ENCODE peak calls at places on chromosome 22, in six cellular contexts. One of them, this sample, is unnamed.

GRCh38 chr22:49963647-49964026 is 3.1 kb downstream of the PIM3 start:
- DNase-seq in T follicular helper cell: no peak
- DNase-seq in non-pigmented ciliary epithelial cell: no peak
- DNase-seq in T-helper 9 cell: no peak
- DNase-seq in mesenchymal stem cell: no peak
- DNase-seq in activated CD8-positive, alpha-beta memory T cell treated with anti-CD3 and anti-CD28 coated beads, Interleukin-2, amount 50 U/mL, for 4 hours: no peak
- DNase-seq in this sample: no peak

GRCh38 chr22:41382610-41383009 is 868 bp downstream of the TEF start:
- DNase-seq in activated CD8-positive, alpha-beta memory T cell treated with anti-CD3 and anti-CD28 coated beads, Interleukin-2, amount 50 U/mL, for 4 hours: no peak
- DNase-seq in T-helper 9 cell: no peak
- DNase-seq in non-pigmented ciliary epithelial cell: no peak
- DNase-seq in T follicular helper cell: no peak
- DNase-seq in mesenchymal stem cell: no peak
- DNase-seq in this sample: no peak

GRCh38 chr22:45818130-45819085 is 146.8 kb downstream of the ATXN10 start:
- DNase-seq in mesenchymal stem cell: peak; percentile 22
- DNase-seq in non-pigmented ciliary epithelial cell: no peak
- DNase-seq in activated CD8-positive, alpha-beta memory T cell treated with anti-CD3 and anti-CD28 coated beads, Interleukin-2, amount 50 U/mL, for 4 hours: no peak
- DNase-seq in T-helper 9 cell: no peak
- DNase-seq in T follicular helper cell: no peak
- DNase-seq in this sample: no peak

GRCh38 chr22:20964090-20964798 is 2.8 kb upstream of the AIFM3 start:
- DNase-seq in non-pigmented ciliary epithelial cell: no peak
- DNase-seq in T follicular helper cell: no peak
- DNase-seq in mesenchymal stem cell: no peak
- DNase-seq in activated CD8-positive, alpha-beta memory T cell treated with anti-CD3 and anti-CD28 coated beads, Interleukin-2, amount 50 U/mL, for 4 hours: no peak
- DNase-seq in T-helper 9 cell: no peak
- DNase-seq in this sample: no peak

GRCh38 chr22:50605349-50606074 is 4.9 kb downstream of the MAPK8IP2 start:
- DNase-seq in non-pigmented ciliary epithelial cell: no peak
- DNase-seq in activated CD8-positive, alpha-beta memory T cell treated with anti-CD3 and anti-CD28 coated beads, Interleukin-2, amount 50 U/mL, for 4 hours: no peak
- DNase-seq in T-helper 9 cell: no peak
- DNase-seq in mesenchymal stem cell: no peak
- DNase-seq in T follicular helper cell: no peak
- DNase-seq in this sample: no peak

GRCh38 chr22:29914165-29914564 is 31.2 kb downstream of the MTMR3 start:
- DNase-seq in mesenchymal stem cell: peak; percentile 87
- DNase-seq in non-pigmented ciliary epithelial cell: peak; percentile 67
- DNase-seq in T-helper 9 cell: no peak
- DNase-seq in activated CD8-positive, alpha-beta memory T cell treated with anti-CD3 and anti-CD28 coated beads, Interleukin-2, amount 50 U/mL, for 4 hours: no peak
- DNase-seq in T follicular helper cell: no peak
- DNase-seq in this sample: peak; percentile 27

GRCh38 chr22:23180301-23180892 is at the start of gene BCR:
- DNase-seq in T-helper 9 cell: peak; percentile 58
- DNase-seq in activated CD8-positive, alpha-beta memory T cell treated with anti-CD3 and anti-CD28 coated beads, Interleukin-2, amount 50 U/mL, for 4 hours: peak; percentile 66
- DNase-seq in T follicular helper cell: peak; percentile 52
- DNase-seq in non-pigmented ciliary epithelial cell: no peak
- DNase-seq in mesenchymal stem cell: peak; percentile 66
- DNase-seq in this sample: no peak

GRCh38 chr22:49925525-49926128 is 7.2 kb downstream of the CRELD2 start:
- DNase-seq in T follicular helper cell: peak; percentile 69
- DNase-seq in activated CD8-positive, alpha-beta memory T cell treated with anti-CD3 and anti-CD28 coated beads, Interleukin-2, amount 50 U/mL, for 4 hours: peak; percentile 71
- DNase-seq in non-pigmented ciliary epithelial cell: no peak
- DNase-seq in mesenchymal stem cell: no peak
- DNase-seq in T-helper 9 cell: peak; percentile 67
- DNase-seq in this sample: no peak

GRCh38 chr22:31218565-31219262 is 6.6 kb downstream of the LIMK2 start:
- DNase-seq in T-helper 9 cell: no peak
- DNase-seq in mesenchymal stem cell: no peak
- DNase-seq in T follicular helper cell: no peak
- DNase-seq in non-pigmented ciliary epithelial cell: no peak
- DNase-seq in activated CD8-positive, alpha-beta memory T cell treated with anti-CD3 and anti-CD28 coated beads, Interleukin-2, amount 50 U/mL, for 4 hours: no peak
- DNase-seq in this sample: no peak

GRCh38 chr22:38707346-38707745 is 1.6 kb downstream of the GTPBP1 start:
- DNase-seq in T-helper 9 cell: no peak
- DNase-seq in non-pigmented ciliary epithelial cell: no peak
- DNase-seq in mesenchymal stem cell: peak; percentile 69
- DNase-seq in T follicular helper cell: no peak
- DNase-seq in activated CD8-positive, alpha-beta memory T cell treated with anti-CD3 and anti-CD28 coated beads, Interleukin-2, amount 50 U/mL, for 4 hours: no peak
- DNase-seq in this sample: no peak

GRCh38 chr22:23109441-23109978 is 32.3 kb downstream of the RSPH14 start:
- DNase-seq in mesenchymal stem cell: no peak
- DNase-seq in T follicular helper cell: no peak
- DNase-seq in non-pigmented ciliary epithelial cell: no peak
- DNase-seq in activated CD8-positive, alpha-beta memory T cell treated with anti-CD3 and anti-CD28 coated beads, Interleukin-2, amount 50 U/mL, for 4 hours: no peak
- DNase-seq in T-helper 9 cell: no peak
- DNase-seq in this sample: no peak

GRCh38 chr22:29587938-29588699 is 7.2 kb upstream of the NIPSNAP1 start:
- DNase-seq in mesenchymal stem cell: peak; percentile 84
- DNase-seq in activated CD8-positive, alpha-beta memory T cell treated with anti-CD3 and anti-CD28 coated beads, Interleukin-2, amount 50 U/mL, for 4 hours: no peak
- DNase-seq in T follicular helper cell: no peak
- DNase-seq in T-helper 9 cell: no peak
- DNase-seq in non-pigmented ciliary epithelial cell: peak; percentile 70
- DNase-seq in this sample: peak; percentile 55

GRCh38 chr22:29306175-29306829 is at the start of gene GAS2L1:
- DNase-seq in activated CD8-positive, alpha-beta memory T cell treated with anti-CD3 and anti-CD28 coated beads, Interleukin-2, amount 50 U/mL, for 4 hours: peak; percentile 38
- DNase-seq in mesenchymal stem cell: peak; percentile 87
- DNase-seq in non-pigmented ciliary epithelial cell: no peak
- DNase-seq in T-helper 9 cell: peak; percentile 23
- DNase-seq in T follicular helper cell: no peak
- DNase-seq in this sample: no peak

GRCh38 chr22:25368271-25368670 is 148.8 kb downstream of the CRYBB2 start:
- DNase-seq in T-helper 9 cell: no peak
- DNase-seq in T follicular helper cell: no peak
- DNase-seq in non-pigmented ciliary epithelial cell: peak; percentile 47
- DNase-seq in mesenchymal stem cell: peak; percentile 45
- DNase-seq in activated CD8-positive, alpha-beta memory T cell treated with anti-CD3 and anti-CD28 coated beads, Interleukin-2, amount 50 U/mL, for 4 hours: no peak
- DNase-seq in this sample: peak; percentile 44

GRCh38 chr22:40819741-40820140 is 595 bp upstream of the SLC25A17 start:
- DNase-seq in T-helper 9 cell: no peak
- DNase-seq in mesenchymal stem cell: peak; percentile 64
- DNase-seq in non-pigmented ciliary epithelial cell: no peak
- DNase-seq in activated CD8-positive, alpha-beta memory T cell treated with anti-CD3 and anti-CD28 coated beads, Interleukin-2, amount 50 U/mL, for 4 hours: no peak
- DNase-seq in T follicular helper cell: no peak
- DNase-seq in this sample: no peak

GRCh38 chr22:37270928-37271650 is 11.2 kb upstream of the CYTH4 start:
- DNase-seq in T-helper 9 cell: no peak
- DNase-seq in non-pigmented ciliary epithelial cell: no peak
- DNase-seq in mesenchymal stem cell: no peak
- DNase-seq in activated CD8-positive, alpha-beta memory T cell treated with anti-CD3 and anti-CD28 coated beads, Interleukin-2, amount 50 U/mL, for 4 hours: no peak
- DNase-seq in T follicular helper cell: no peak
- DNase-seq in this sample: no peak

GRCh38 chr22:11605468-11605981 is 3922.5 kb upstream of the OR11H1 start:
- DNase-seq in T follicular helper cell: no peak
- DNase-seq in non-pigmented ciliary epithelial cell: no peak
- DNase-seq in T-helper 9 cell: no peak
- DNase-seq in mesenchymal stem cell: no peak
- DNase-seq in activated CD8-positive, alpha-beta memory T cell treated with anti-CD3 and anti-CD28 coated beads, Interleukin-2, amount 50 U/mL, for 4 hours: no peak
- DNase-seq in this sample: no peak